ENCODE peak calls at places on chromosomes 4 and X, in ten cellular contexts. V is spleen, Q is upper lobe of right lung, N is GM23248, M is HepG2, D is adrenal gland, W is aorta, U is right lobe of liver, F is NT2/D1, G is pancreas. R is an unnamed sample. For H3K36me3 and H3K27me3, the result is how much of the 10 kb centered on the place peaks cover.

GRCh38 chrX:136251042-136251991 is at the start of gene MAP7D3:
- DNase-seq in Q (peak), U (peak), V (peak), W (peak), M (no peak), N (peak), G (peak), D (peak), F (no peak), R (peak)

GRCh38 chrX:2397648-2398340 is 103.0 kb downstream of the DHRSX start:
- DNase-seq in W (no peak), D (no peak), F (no peak), N (peak), M (no peak), U (peak), G (no peak), V (no peak), Q (no peak), R (peak)

GRCh38 chrX:17067534-17067933 is 121.1 kb downstream of the REPS2 start:
- DNase-seq in W (no peak), M (no peak), N (no peak), V (no peak), Q (no peak), G (no peak), U (no peak), F (no peak), D (no peak), R (no peak)

GRCh38 chrX:54045563-54046228 is 1.4 kb upstream of the PHF8 start:
- DNase-seq in N (no peak), V (no peak), Q (no peak), D (no peak), F (no peak), W (no peak), U (no peak), G (no peak), M (peak), R (no peak)

GRCh38 chr4:124640037-124640730 is 72.3 kb downstream of the ANKRD50 start:
- DNase-seq in D (peak), M (no peak), V (no peak), G (no peak), U (no peak), F (no peak), N (peak), Q (no peak), W (no peak), R (peak)

GRCh38 chrX:42176790-42177189 is 253.4 kb upstream of the CASK start:
- DNase-seq in Q (no peak), N (no peak), D (no peak), W (no peak), U (no peak), M (no peak), V (no peak), G (no peak), F (no peak), R (no peak)

GRCh38 chr4:185589067-185589844 is 53.9 kb upstream of the PDLIM3 start:
- DNase-seq in M (no peak), Q (no peak), D (no peak), G (no peak), V (no peak), F (no peak), W (no peak), N (peak), U (no peak), R (no peak)

GRCh38 chrX:87636533-87636932 is 118.9 kb downstream of the KLHL4 start:
- DNase-seq in D (no peak), V (no peak), Q (no peak), M (no peak), W (no peak), G (no peak), F (no peak), U (no peak), N (no peak), R (no peak)

GRCh38 chr4:110518889-110519490 is 43.0 kb downstream of the ENPEP start:
- DNase-seq in G (no peak), M (peak), Q (no peak), W (no peak), U (no peak), D (no peak), N (peak), V (no peak), F (no peak), R (no peak)

GRCh38 chrX:154748712-154749339 is 2.1 kb downstream of the GAB3 start:
- DNase-seq in D (no peak), V (no peak), U (no peak), G (no peak), F (peak), M (peak), Q (no peak), N (peak), W (no peak), R (peak)

GRCh38 chrX:102712967-102713677 is 874 bp downstream of the GPRASP2 start:
- DNase-seq in Q (peak), F (no peak), D (peak), U (peak), M (no peak), V (no peak), G (peak), N (peak), W (no peak), R (peak)

GRCh38 chr4:94976371-94977011 is 218.7 kb downstream of the BMPR1B start:
- DNase-seq in G (no peak), V (no peak), W (no peak), Q (no peak), D (no peak), F (no peak), M (no peak), U (no peak), N (peak), R (peak)

GRCh38 chrX:31871989-31872388 is 800.1 kb upstream of the FTHL17 start:
- DNase-seq in F (no peak), D (peak), M (no peak), N (no peak), G (no peak), W (no peak), V (no peak), U (no peak), Q (no peak), R (no peak)

GRCh38 chr4:53852343-53852742 is 212.1 kb downstream of the CHIC2 start:
- DNase-seq in M (no peak), D (no peak), F (no peak), W (no peak), Q (no peak), V (no peak), G (no peak), U (no peak), N (no peak), R (no peak)

GRCh38 chr4:122450847-122451246 is 5.7 kb downstream of the IL2 start:
- DNase-seq in F (peak), Q (no peak), M (peak), U (no peak), W (no peak), D (no peak), N (peak), G (no peak), V (no peak), R (no peak)

GRCh38 chrX:70769659-70770232 is 138.8 kb downstream of the TEX11 start:
- DNase-seq in F (no peak), Q (no peak), W (no peak), V (no peak), M (no peak), D (no peak), N (peak), G (no peak), U (no peak), R (no peak)

GRCh38 chr4:56871357-56871993 is 36.2 kb upstream of the REST start:
- DNase-seq in F (peak), Q (no peak), M (no peak), W (no peak), U (no peak), D (no peak), G (no peak), N (no peak), V (no peak), R (no peak)

GRCh38 chr4:153464068-153464467 is 2.1 kb upstream of the TMEM131L start:
- DNase-seq in M (no peak), Q (no peak), U (no peak), W (no peak), N (no peak), F (no peak), V (no peak), D (no peak), G (no peak), R (no peak)

GRCh38 chr4:173057906-173058305 is 110.7 kb upstream of the GALNT7 start:
- DNase-seq in W (no peak), M (no peak), N (peak), V (no peak), U (no peak), F (no peak), D (no peak), Q (no peak), G (no peak), R (peak)

GRCh38 chr4:26082565-26082964 is 168.5 kb downstream of the SMIM20 start:
- DNase-seq in F (no peak), W (no peak), U (no peak), D (no peak), Q (no peak), G (no peak), N (no peak), M (no peak), V (no peak), R (no peak)

GRCh38 chrX:14546190-14546589 is 16.9 kb downstream of the GLRA2 start:
- DNase-seq in M (no peak), G (no peak), W (no peak), F (no peak), Q (no peak), D (no peak), V (no peak), N (no peak), U (no peak), R (no peak)
- H3K36me3 ChIP-seq in M (under half), G (under half), W (under half), F (under half), Q (under half), D (under half), V (under half), N (under half), U (under half), R (under half)

DNA sequence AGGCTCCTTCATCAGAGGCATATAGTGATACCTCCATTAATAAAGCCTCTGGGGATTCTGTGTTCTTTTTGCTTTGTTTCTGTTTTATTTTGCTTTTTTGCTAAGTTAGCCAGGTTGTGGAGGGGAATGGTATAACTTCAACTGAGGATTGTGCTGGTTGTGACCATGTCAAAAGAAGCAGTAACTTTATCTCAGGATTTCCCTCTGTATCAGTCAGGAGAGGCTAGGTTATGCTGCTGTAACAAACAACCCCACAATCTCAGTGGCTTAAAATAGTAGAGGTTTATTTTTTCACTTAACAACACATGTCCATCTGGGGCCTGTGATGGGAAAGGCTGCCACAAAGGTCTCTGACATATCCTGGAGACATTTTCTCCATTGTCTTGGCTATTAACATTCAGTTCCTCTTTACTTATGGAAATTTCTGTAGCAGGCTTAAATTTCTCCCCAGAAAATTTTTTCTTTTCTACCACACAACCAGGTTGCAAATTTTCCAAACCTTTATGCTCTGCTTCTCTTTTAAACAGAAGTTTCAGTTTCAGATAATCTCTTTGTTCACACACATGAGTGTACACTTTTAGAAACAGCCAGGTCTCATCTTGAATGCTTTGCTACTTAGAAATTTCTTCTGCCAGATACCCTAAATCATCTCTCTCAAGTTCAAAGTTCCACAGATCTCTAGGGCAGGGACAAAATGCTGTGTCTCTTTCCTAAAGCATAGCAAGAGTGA is 64.7 kb downstream of the UCHL1 start:
- DNase-seq in V (no peak), Q (no peak), F (no peak), D (no peak), U (no peak), M (no peak), W (no peak), N (no peak), G (no peak), R (no peak)
- H3K27me3 ChIP-seq in V (under half), Q (under half), F (under half), D (under half), U (under half), M (under half), W (under half), N (under half), G (under half), R (under half)

GRCh38 chr4:88792821-88793220 is 95.2 kb upstream of the NAP1L5 start:
- DNase-seq in U (no peak), M (no peak), N (peak), W (no peak), G (no peak), D (no peak), Q (no peak), F (no peak), V (no peak), R (no peak)
- H3K4me3 ChIP-seq in U (no peak), M (no peak), N (no peak), W (no peak), G (no peak), D (no peak), Q (no peak), F (no peak), V (no peak), R (no peak)

GRCh38 chr4:2898001-2898400 is 54.4 kb downstream of the ADD1 start:
- DNase-seq in W (no peak), G (no peak), Q (no peak), N (no peak), M (no peak), U (no peak), D (peak), F (no peak), V (no peak), R (no peak)
- H3K36me3 ChIP-seq in W (under half), G (under half), Q (half or more), N (under half), M (under half), U (under half), D (half or more), F (half or more), V (under half), R (under half)